ENCODE peak calls at places on chromosome X, in eight cellular contexts. L is cardiac fibroblast; U is myocyte; H is stimulated activated CD4-positive, alpha-beta T cell treated with anti-CD3 and anti-CD28 coated beads, Interleukin-4, amount 100 ng/mL, for 48 hours; P is osteocyte; C is RPMI7951; F is CD4-positive, CD25-positive, alpha-beta regulatory T cell; J is NCI-H2171 treated with DMSO at 0.1 percent for 48 hours. T is an unnamed sample.

GRCh38 chrX:84186603-84187358 is 1.2 kb downstream of the RPS6KA6 start:
- DNase-seq in L (no peak), U (no peak), H (no peak), P (no peak), C (no peak), F (no peak), J (peak; percentile 6), T (no peak)

GRCh38 chrX:120299928-120300327 is 11.3 kb downstream of the TMEM255A start:
- DNase-seq in L (no peak), U (no peak), H (no peak), P (no peak), C (no peak), F (no peak), J (no peak), T (no peak)

GRCh38 chrX:103220511-103221406 is 5.9 kb downstream of the BEX4 start:
- DNase-seq in L (no peak), U (no peak), H (no peak), P (no peak), C (no peak), F (no peak), J (no peak), T (no peak)

GRCh38 chrX:50799531-50799961 is 14.4 kb downstream of the SHROOM4 start:
- DNase-seq in L (peak; percentile 52), U (no peak), H (no peak), P (no peak), C (no peak), F (no peak), J (no peak), T (no peak)

GRCh38 chrX:107654778-107655761 is 26.8 kb downstream of the PRPS1 start:
- DNase-seq in L (peak; percentile 72), U (peak; percentile 82), H (peak; percentile 54), P (peak; percentile 87), C (peak; percentile 87), F (peak; percentile 51), J (peak; percentile 14), T (peak; percentile 40)

GRCh38 chrX:76148753-76149152 is 24.1 kb upstream of the PBDC1 start:
- DNase-seq in L (peak; percentile 44), U (peak; percentile 52), H (peak; percentile 14), P (no peak), C (peak; percentile 65), F (peak; percentile 18), J (peak; percentile 41), T (peak; percentile 2)

GRCh38 chrX:46961097-46961496 is 48.9 kb downstream of the JADE3 start:
- DNase-seq in L (no peak), U (no peak), H (no peak), P (no peak), C (no peak), F (no peak), J (no peak), T (no peak)

GRCh38 chrX:22110729-22111494 is 78.8 kb downstream of the PHEX start:
- DNase-seq in L (no peak), U (no peak), H (no peak), P (no peak), C (no peak), F (no peak), J (no peak), T (no peak)

GRCh38 chrX:85992811-85993229 is 54.5 kb downstream of the CHM start:
- DNase-seq in L (peak; percentile 29), U (no peak), H (no peak), P (no peak), C (peak; percentile 11), F (no peak), J (no peak), T (no peak)

GRCh38 chrX:89033723-89034122 is 286.7 kb downstream of the CPXCR1 start:
- DNase-seq in L (no peak), U (no peak), H (no peak), P (no peak), C (no peak), F (no peak), J (no peak), T (no peak)

GRCh38 chrX:150844016-150844415 is 54.5 kb downstream of the CD99L2 start:
- DNase-seq in L (no peak), U (no peak), H (no peak), P (no peak), C (no peak), F (no peak), J (no peak), T (no peak)

GRCh38 chrX:12065251-12065650 is 73.0 kb upstream of the FRMPD4 start:
- DNase-seq in L (peak; percentile 41), U (peak; percentile 75), H (no peak), P (no peak), C (peak; percentile 42), F (no peak), J (no peak), T (no peak)

GRCh38 chrX:111652719-111653118 is 28.3 kb upstream of the ALG13 start:
- DNase-seq in L (no peak), U (peak; percentile 0), H (no peak), P (no peak), C (peak; percentile 0), F (no peak), J (peak; percentile 37), T (no peak)

GRCh38 chrX:2690856-2691542 is at the start of gene CD99:
- DNase-seq in L (peak; percentile 95), U (peak; percentile 93), H (peak; percentile 89), P (peak; percentile 94), C (peak; percentile 90), F (peak; percentile 87), J (no peak), T (peak; percentile 95)

GRCh38 chrX:9606971-9607370 is 142.1 kb downstream of the TBL1X start:
- DNase-seq in L (no peak), U (no peak), H (no peak), P (no peak), C (no peak), F (no peak), J (no peak), T (no peak)